ENCODE peak calls at places on chromosomes 7 and 10, in nine cellular contexts. P is lung; I is heart right ventricle; Q is CD8-positive, alpha-beta memory T cell; X is heart left ventricle; T is sigmoid colon; O is ovary; S is CD4-positive, alpha-beta T cell; Z is tibial nerve. V is an unnamed sample. For H3K9me3, the result is how much of the 10 kb centered on the place peaks cover.

GRCh38 chr10:18700555-18700850 is 41.3 kb downstream of the ARL5B start:
- DNase-seq in X (no peak), I (no peak), S (no peak), Q (no peak), Z (no peak), T (no peak), P (no peak), O (no peak), V (no peak)

GRCh38 chr7:113460067-113460466 is 341.7 kb upstream of the SMIM30 start:
- DNase-seq in P (no peak), T (no peak), X (no peak), S (no peak), Q (no peak), I (no peak), Z (no peak), O (no peak), V (no peak)

GRCh38 chr10:48390933-48391845 is 84.7 kb downstream of the MAPK8 start:
- DNase-seq in O (no peak), T (no peak), Q (no peak), I (no peak), Z (no peak), P (no peak), X (no peak), S (no peak), V (no peak)

GRCh38 chr10:3848005-3848767 is 63.2 kb upstream of the KLF6 start:
- DNase-seq in Z (no peak), P (no peak), O (no peak), S (no peak), T (no peak), I (no peak), X (no peak), Q (no peak), V (no peak)

GRCh38 chr7:30028749-30029635 is 780 bp downstream of the PLEKHA8 start:
- DNase-seq in Q (peak), S (no peak), Z (no peak), T (peak), P (peak), X (peak), I (peak), O (no peak), V (no peak)

GRCh38 chr10:130358981-130359650 is 222.9 kb downstream of the GLRX3 start:
- DNase-seq in T (peak), Z (no peak), P (no peak), O (no peak), X (no peak), I (no peak), S (no peak), Q (no peak), V (no peak)

GRCh38 chr7:44145969-44146897 is 5.1 kb upstream of the MYL7 start:
- DNase-seq in Q (peak), S (peak), P (peak), I (peak), T (peak), X (peak), O (peak), Z (peak), V (peak)

GRCh38 chr10:80196270-80196949 is 8.9 kb downstream of the ANXA11 start:
- DNase-seq in Z (no peak), S (peak), T (no peak), I (no peak), Q (peak), P (peak), X (peak), O (no peak), V (no peak)

GRCh38 chr10:78029294-78030226 is at the start of gene POLR3A:
- DNase-seq in P (peak), X (peak), O (peak), I (peak), Z (peak), Q (peak), T (peak), S (peak), V (peak)

GRCh38 chr10:96568402-96568801 is 18.4 kb downstream of the TM9SF3 start:
- DNase-seq in Z (no peak), X (no peak), Q (no peak), S (no peak), O (no peak), I (no peak), P (no peak), T (no peak), V (no peak)
- H3K9me3 ChIP-seq in Z (under half), X (under half), Q (under half), S (under half), O (under half), I (under half), P (under half), T (under half), V (under half)

GRCh38 chr10:109218207-109218606 is 705.1 kb downstream of the XPNPEP1 start:
- DNase-seq in Q (no peak), Z (no peak), X (no peak), P (no peak), S (no peak), O (no peak), T (no peak), I (no peak), V (no peak)
- H3K9me3 ChIP-seq in Q (under half), Z (under half), X (under half), P (under half), S (under half), O (under half), T (under half), I (under half), V (under half)

GRCh38 chr7:159318682-159319351 is 174.2 kb upstream of the VIPR2 start:
- DNase-seq in Z (no peak), P (no peak), X (no peak), O (no peak), S (no peak), Q (no peak), I (no peak), T (no peak), V (no peak)

GRCh38 chr7:159323359-159323758 is 178.7 kb upstream of the VIPR2 start:
- DNase-seq in X (no peak), O (no peak), I (no peak), S (no peak), Z (no peak), T (no peak), Q (no peak), P (no peak), V (no peak)

GRCh38 chr7:159317294-159317693 is 172.6 kb upstream of the VIPR2 start:
- DNase-seq in S (no peak), P (no peak), Q (no peak), X (no peak), Z (no peak), I (no peak), O (no peak), T (no peak), V (no peak)

GRCh38 chr7:159321278-159321677 is 176.6 kb upstream of the VIPR2 start:
- DNase-seq in Q (no peak), S (no peak), P (no peak), T (no peak), O (no peak), I (no peak), X (no peak), Z (no peak), V (no peak)
- H3K9me3 ChIP-seq in Q (under half), S (under half), P (under half), T (under half), O (under half), I (under half), X (under half), Z (under half), V (under half)

GRCh38 chr7:64308019-64308275 is 5.8 kb upstream of the ZNF736 start:
- DNase-seq in Z (no peak), S (no peak), T (no peak), X (no peak), I (no peak), O (peak), P (peak), Q (no peak), V (no peak)
- H3K9me3 ChIP-seq in Z (under half), S (under half), T (under half), X (under half), I (under half), O (under half), P (under half), Q (under half), V (under half)

DNA sequence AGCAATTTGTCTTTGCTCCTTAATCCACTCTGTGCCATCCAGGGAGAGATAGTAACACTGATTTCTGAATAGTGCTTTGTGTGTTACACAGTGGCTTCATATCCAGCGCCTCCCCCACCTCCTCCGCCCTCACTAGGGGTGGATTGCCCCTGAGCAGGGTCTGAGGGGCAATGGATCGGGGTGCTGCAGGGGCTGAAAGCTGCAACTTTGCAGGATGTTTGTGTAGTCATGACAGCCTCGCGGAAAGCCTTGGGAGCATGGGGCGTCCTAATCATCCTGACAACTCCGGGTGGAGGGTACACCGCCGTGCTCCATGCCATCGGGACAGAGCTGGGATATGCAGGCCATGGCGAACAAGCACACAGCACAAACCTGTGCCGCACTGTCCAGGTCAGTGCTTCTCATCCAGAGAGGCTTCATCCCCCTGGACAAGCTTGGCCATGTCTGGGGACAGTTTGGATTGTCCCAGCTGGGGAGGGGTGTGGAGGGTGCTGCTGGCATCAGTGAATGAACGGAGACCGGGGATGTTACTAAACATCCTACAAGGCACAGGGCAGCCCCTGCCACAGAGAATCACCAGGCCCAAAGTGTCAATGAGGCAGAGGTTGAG is 103.0 kb upstream of the INSIG1 start:
- DNase-seq in T (no peak), S (no peak), Z (no peak), I (no peak), P (no peak), Q (no peak), X (no peak), O (no peak), V (no peak)
- H3K9me3 ChIP-seq in T (under half), S (under half), Z (under half), I (under half), P (under half), Q (under half), X (under half), O (under half), V (under half)

DNA sequence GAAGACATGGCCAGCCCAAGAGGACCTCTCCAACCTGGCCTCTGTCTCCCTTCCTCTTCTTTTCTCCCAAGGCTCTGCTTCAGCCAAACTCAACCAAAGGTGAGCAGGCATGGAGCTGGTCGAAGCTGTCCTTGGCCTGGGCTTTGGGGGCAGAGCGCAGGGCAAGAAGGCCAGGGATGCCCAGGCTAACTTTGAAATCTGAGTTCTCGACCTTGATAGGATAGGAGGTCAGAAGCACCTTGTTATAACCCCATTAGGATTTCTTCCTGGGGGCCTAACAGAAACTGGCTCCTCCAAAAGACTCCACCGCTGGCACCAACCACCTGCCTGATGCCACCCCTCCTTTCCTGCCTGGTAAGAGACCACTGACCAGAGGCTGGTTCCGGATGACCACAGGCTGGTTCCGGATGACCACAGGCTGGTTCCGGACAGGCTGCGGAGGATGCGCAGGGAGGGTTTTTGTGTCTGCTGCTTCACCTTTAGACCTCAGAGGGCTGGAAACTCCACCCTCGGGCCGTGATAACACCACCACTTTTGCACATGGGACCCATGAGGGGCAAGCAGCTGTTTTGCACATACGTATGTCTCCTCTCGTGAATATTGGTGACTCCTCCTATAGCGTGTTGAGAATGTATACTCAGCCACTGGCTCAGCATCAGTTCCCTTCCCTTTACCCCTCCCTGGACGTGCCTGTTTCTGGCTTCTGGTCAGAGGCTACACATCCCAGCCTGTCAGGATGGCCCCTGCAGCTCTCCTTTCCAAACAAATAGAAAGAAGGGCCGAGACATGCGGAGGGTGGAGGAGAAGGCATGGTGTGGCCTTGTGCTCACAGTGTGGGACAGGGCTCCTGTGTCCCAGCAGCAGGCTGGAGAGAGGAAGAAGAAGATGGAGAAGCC is 140.1 kb downstream of the DNAJB6 start:
- DNase-seq in X (no peak), S (no peak), P (no peak), Z (no peak), I (no peak), Q (no peak), T (peak), O (no peak), V (no peak)
- H3K9me3 ChIP-seq in X (under half), S (under half), P (under half), Z (under half), I (under half), Q (under half), T (under half), O (under half), V (under half)

GRCh38 chr10:33229252-33229943 is 105.1 kb downstream of the NRP1 start:
- DNase-seq in X (no peak), I (no peak), O (no peak), Z (no peak), T (no peak), Q (no peak), S (no peak), P (no peak), V (no peak)

GRCh38 chr10:33228426-33228825 is 106.0 kb downstream of the NRP1 start:
- DNase-seq in X (no peak), T (no peak), Z (no peak), I (no peak), Q (no peak), S (no peak), O (no peak), P (no peak), V (no peak)

GRCh38 chr10:33227489-33227888 is 107.0 kb downstream of the NRP1 start:
- DNase-seq in S (no peak), P (no peak), Q (no peak), I (no peak), O (no peak), T (no peak), X (no peak), Z (no peak), V (no peak)

GRCh38 chr10:33231621-33232350 is 102.7 kb downstream of the NRP1 start:
- DNase-seq in Z (no peak), S (no peak), T (no peak), I (no peak), O (no peak), Q (no peak), X (no peak), P (no peak), V (no peak)

DNA sequence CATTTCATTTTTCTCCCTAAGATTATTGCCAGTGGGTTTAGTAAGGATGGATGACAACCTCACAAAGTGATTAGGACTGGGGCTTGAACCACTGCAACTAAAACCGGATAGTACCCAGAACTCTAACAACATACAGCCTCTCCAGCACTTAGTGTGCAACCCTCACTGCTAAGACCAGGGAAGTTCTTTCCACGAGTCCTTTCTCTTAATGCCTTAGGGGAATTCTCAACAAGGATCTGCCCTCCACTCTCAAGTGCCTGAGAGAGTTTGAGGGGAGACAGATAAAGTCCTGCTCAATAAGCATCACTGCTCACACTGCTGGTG is 104.6 kb downstream of the NRP1 start:
- DNase-seq in Z (no peak), Q (no peak), O (no peak), S (no peak), T (no peak), X (no peak), P (no peak), I (no peak), V (no peak)
- H3K9me3 ChIP-seq in Z (under half), Q (under half), O (under half), S (under half), T (under half), X (under half), P (under half), I (under half), V (under half)

V was measured in T-helper 17 cell.